ENCODE peak calls at places on chromosomes 3 and 15, in six cellular contexts. One of them, this sample, is unnamed. For H3K9me3, the result is how much of the 10 kb centered on the place peaks cover.

GRCh38 chr15:51735211-51735610 is 2.2 kb downstream of the LYSMD2 start:
- DNase-seq in pancreas: no peak
- DNase-seq in tibial artery: no peak
- DNase-seq in effector memory CD4-positive, alpha-beta T cell: no peak
- DNase-seq in colonic mucosa: no peak
- DNase-seq in fibroblast of lung: no peak
- DNase-seq in this sample: no peak

GRCh38 chr3:49476563-49476962 is 6.5 kb downstream of the DAG1 start:
- DNase-seq in tibial artery: no peak
- DNase-seq in fibroblast of lung: peak
- DNase-seq in colonic mucosa: no peak
- DNase-seq in effector memory CD4-positive, alpha-beta T cell: no peak
- DNase-seq in pancreas: no peak
- DNase-seq in this sample: no peak

GRCh38 chr15:64093627-64094417 is at the start of gene CIAO2A:
- DNase-seq in fibroblast of lung: peak
- DNase-seq in effector memory CD4-positive, alpha-beta T cell: peak
- DNase-seq in tibial artery: peak
- DNase-seq in pancreas: peak
- DNase-seq in colonic mucosa: peak
- DNase-seq in this sample: peak

GRCh38 chr3:43638594-43639447 is 17.0 kb upstream of the ANO10 start:
- DNase-seq in pancreas: no peak
- DNase-seq in effector memory CD4-positive, alpha-beta T cell: no peak
- DNase-seq in fibroblast of lung: peak
- DNase-seq in tibial artery: no peak
- DNase-seq in colonic mucosa: peak
- DNase-seq in this sample: no peak

GRCh38 chr3:7977245-7978103 is 524.1 kb upstream of the LMCD1 start:
- DNase-seq in fibroblast of lung: peak
- DNase-seq in pancreas: no peak
- DNase-seq in colonic mucosa: no peak
- DNase-seq in tibial artery: no peak
- DNase-seq in effector memory CD4-positive, alpha-beta T cell: no peak
- DNase-seq in this sample: no peak

GRCh38 chr3:125437631-125438435 is 62.7 kb upstream of the ZNF148 start:
- DNase-seq in pancreas: no peak
- DNase-seq in tibial artery: no peak
- DNase-seq in colonic mucosa: peak
- DNase-seq in fibroblast of lung: no peak
- DNase-seq in effector memory CD4-positive, alpha-beta T cell: peak
- DNase-seq in this sample: peak

GRCh38 chr3:107661447-107662108 is 138.8 kb downstream of the BBX start:
- DNase-seq in colonic mucosa: no peak
- DNase-seq in tibial artery: no peak
- DNase-seq in effector memory CD4-positive, alpha-beta T cell: no peak
- DNase-seq in fibroblast of lung: peak
- DNase-seq in pancreas: no peak
- DNase-seq in this sample: no peak

GRCh38 chr3:129449279-129450115 is 9.5 kb downstream of the IFT122 start:
- DNase-seq in pancreas: no peak
- DNase-seq in effector memory CD4-positive, alpha-beta T cell: no peak
- DNase-seq in colonic mucosa: no peak
- DNase-seq in fibroblast of lung: peak
- DNase-seq in tibial artery: no peak
- DNase-seq in this sample: no peak

GRCh38 chr3:32956750-32957570 is 5.5 kb downstream of the CCR4 start:
- DNase-seq in colonic mucosa: no peak
- DNase-seq in pancreas: no peak
- DNase-seq in effector memory CD4-positive, alpha-beta T cell: no peak
- DNase-seq in tibial artery: no peak
- DNase-seq in fibroblast of lung: peak
- DNase-seq in this sample: no peak

GRCh38 chr15:45456212-45457106 is 66.1 kb downstream of the SLC30A4 start:
- DNase-seq in effector memory CD4-positive, alpha-beta T cell: peak
- DNase-seq in pancreas: peak
- DNase-seq in tibial artery: no peak
- DNase-seq in fibroblast of lung: peak
- DNase-seq in colonic mucosa: peak
- DNase-seq in this sample: peak

GRCh38 chr15:34012461-34013028 is 26.5 kb downstream of the AVEN start:
- DNase-seq in pancreas: no peak
- DNase-seq in effector memory CD4-positive, alpha-beta T cell: no peak
- DNase-seq in colonic mucosa: no peak
- DNase-seq in fibroblast of lung: peak
- DNase-seq in tibial artery: no peak
- DNase-seq in this sample: no peak

GRCh38 chr3:38649500-38650247 is at the start of gene SCN5A:
- DNase-seq in tibial artery: peak
- DNase-seq in colonic mucosa: peak
- DNase-seq in effector memory CD4-positive, alpha-beta T cell: peak
- DNase-seq in fibroblast of lung: no peak
- DNase-seq in pancreas: peak
- DNase-seq in this sample: peak

GRCh38 chr3:43239755-43240154 is 46.6 kb upstream of the SNRK start:
- DNase-seq in tibial artery: no peak
- DNase-seq in effector memory CD4-positive, alpha-beta T cell: no peak
- DNase-seq in fibroblast of lung: no peak
- DNase-seq in colonic mucosa: no peak
- DNase-seq in pancreas: no peak
- DNase-seq in this sample: no peak

GRCh38 chr3:56942523-56942922 is 117.9 kb upstream of the SPATA12 start:
- DNase-seq in tibial artery: no peak
- DNase-seq in colonic mucosa: no peak
- DNase-seq in pancreas: no peak
- DNase-seq in fibroblast of lung: no peak
- DNase-seq in effector memory CD4-positive, alpha-beta T cell: no peak
- DNase-seq in this sample: no peak

GRCh38 chr15:64572856-64573255 is 112.5 kb downstream of the ZNF609 start:
- DNase-seq in pancreas: no peak
- DNase-seq in effector memory CD4-positive, alpha-beta T cell: no peak
- DNase-seq in tibial artery: no peak
- DNase-seq in colonic mucosa: no peak
- DNase-seq in fibroblast of lung: no peak
- DNase-seq in this sample: no peak

GRCh38 chr3:52524752-52525661 is 8.7 kb downstream of the NT5DC2 start:
- DNase-seq in effector memory CD4-positive, alpha-beta T cell: no peak
- DNase-seq in colonic mucosa: no peak
- DNase-seq in tibial artery: peak
- DNase-seq in fibroblast of lung: no peak
- DNase-seq in pancreas: peak
- DNase-seq in this sample: peak

GRCh38 chr15:69568621-69569020 is 116.0 kb downstream of the RPLP1 start:
- DNase-seq in pancreas: no peak
- DNase-seq in effector memory CD4-positive, alpha-beta T cell: no peak
- DNase-seq in tibial artery: peak
- DNase-seq in colonic mucosa: no peak
- DNase-seq in fibroblast of lung: peak
- DNase-seq in this sample: peak

GRCh38 chr15:39466428-39466827 is 114.5 kb upstream of the THBS1 start:
- DNase-seq in pancreas: peak
- DNase-seq in fibroblast of lung: no peak
- DNase-seq in tibial artery: no peak
- DNase-seq in effector memory CD4-positive, alpha-beta T cell: no peak
- DNase-seq in colonic mucosa: peak
- DNase-seq in this sample: peak

GRCh38 chr15:90240856-90241255 is 6.8 kb downstream of the GDPGP1 start:
- DNase-seq in colonic mucosa: no peak
- DNase-seq in effector memory CD4-positive, alpha-beta T cell: no peak
- DNase-seq in pancreas: no peak
- DNase-seq in fibroblast of lung: no peak
- DNase-seq in tibial artery: no peak
- DNase-seq in this sample: no peak

GRCh38 chr3:169865176-169865800 is 4.4 kb downstream of the LRRC31 start:
- DNase-seq in fibroblast of lung: no peak
- DNase-seq in pancreas: no peak
- DNase-seq in effector memory CD4-positive, alpha-beta T cell: no peak
- DNase-seq in colonic mucosa: peak
- DNase-seq in tibial artery: no peak
- DNase-seq in this sample: no peak

GRCh38 chr3:67654099-67654831 is at the start of gene SUCLG2:
- DNase-seq in colonic mucosa: peak
- DNase-seq in effector memory CD4-positive, alpha-beta T cell: peak
- DNase-seq in tibial artery: peak
- DNase-seq in pancreas: peak
- DNase-seq in fibroblast of lung: peak
- DNase-seq in this sample: peak
- H3K27ac ChIP-seq in colonic mucosa: peak
- H3K27ac ChIP-seq in effector memory CD4-positive, alpha-beta T cell: peak
- H3K27ac ChIP-seq in tibial artery: peak
- H3K27ac ChIP-seq in pancreas: peak
- H3K27ac ChIP-seq in fibroblast of lung: peak
- H3K27ac ChIP-seq in this sample: peak

DNA sequence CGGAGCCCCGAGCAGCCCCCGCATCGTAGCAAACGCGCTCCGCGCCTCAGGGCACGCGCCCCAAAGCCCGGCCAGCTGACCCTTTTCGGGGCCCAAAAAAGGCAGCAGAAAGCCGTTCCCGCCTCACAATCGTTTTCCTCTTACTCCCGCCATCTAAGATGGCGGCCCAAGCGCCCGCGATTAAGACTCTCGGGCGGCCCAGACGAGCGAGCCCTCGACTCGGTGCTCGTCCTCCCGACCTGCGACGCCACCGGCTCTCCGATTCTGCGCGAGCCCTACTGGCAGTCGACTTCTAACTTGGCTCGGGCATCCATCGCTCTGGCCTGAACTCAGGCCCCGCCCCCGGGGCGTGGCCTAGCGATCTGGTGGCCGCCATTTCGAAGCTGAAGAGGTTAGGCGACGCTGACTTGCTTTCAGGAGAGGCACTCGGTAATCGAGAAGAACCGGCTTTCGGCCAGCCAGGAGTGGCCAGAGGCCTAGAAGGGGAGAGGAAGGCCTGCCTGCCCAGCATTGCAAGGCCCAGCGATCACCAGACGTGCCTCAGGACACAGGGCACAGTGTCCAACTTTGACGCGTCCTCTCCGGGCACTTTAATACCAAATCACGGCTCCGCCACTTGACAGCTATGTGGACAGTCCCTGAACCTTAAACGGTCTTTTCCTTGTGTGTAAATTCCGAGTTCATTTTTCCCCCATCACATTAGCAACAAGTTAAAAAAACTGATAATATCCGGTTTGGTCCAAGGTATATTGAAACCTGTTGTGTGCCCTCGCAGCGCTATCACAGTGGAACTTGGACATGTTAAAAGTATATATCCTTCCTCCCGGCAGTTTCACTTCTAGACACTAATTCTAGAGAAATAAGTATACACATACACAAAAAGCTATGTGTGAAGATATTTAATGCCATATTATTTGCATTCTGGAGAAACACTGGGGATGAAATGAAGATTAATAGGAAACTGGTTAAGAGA is at the start of gene RAF1:
- DNase-seq in tibial artery: peak
- DNase-seq in fibroblast of lung: peak
- DNase-seq in colonic mucosa: peak
- DNase-seq in effector memory CD4-positive, alpha-beta T cell: peak
- DNase-seq in pancreas: peak
- DNase-seq in this sample: peak
- H3K9me3 ChIP-seq in tibial artery: under half
- H3K9me3 ChIP-seq in fibroblast of lung: under half
- H3K9me3 ChIP-seq in colonic mucosa: under half
- H3K9me3 ChIP-seq in effector memory CD4-positive, alpha-beta T cell: under half
- H3K9me3 ChIP-seq in pancreas: under half
- H3K9me3 ChIP-seq in this sample: under half

GRCh38 chr3:114904633-114905032 is 242.5 kb downstream of the ZBTB20 start:
- DNase-seq in pancreas: no peak
- DNase-seq in effector memory CD4-positive, alpha-beta T cell: no peak
- DNase-seq in colonic mucosa: no peak
- DNase-seq in tibial artery: no peak
- DNase-seq in fibroblast of lung: no peak
- DNase-seq in this sample: no peak

GRCh38 chr3:114899186-114899931 is 247.7 kb downstream of the ZBTB20 start:
- DNase-seq in tibial artery: no peak
- DNase-seq in fibroblast of lung: no peak
- DNase-seq in pancreas: no peak
- DNase-seq in effector memory CD4-positive, alpha-beta T cell: no peak
- DNase-seq in colonic mucosa: peak
- DNase-seq in this sample: no peak

GRCh38 chr3:114900908-114901307 is 246.2 kb downstream of the ZBTB20 start:
- DNase-seq in colonic mucosa: no peak
- DNase-seq in pancreas: no peak
- DNase-seq in fibroblast of lung: no peak
- DNase-seq in tibial artery: no peak
- DNase-seq in effector memory CD4-positive, alpha-beta T cell: no peak
- DNase-seq in this sample: no peak

GRCh38 chr3:114903213-114903612 is 243.9 kb downstream of the ZBTB20 start:
- DNase-seq in colonic mucosa: no peak
- DNase-seq in tibial artery: no peak
- DNase-seq in pancreas: no peak
- DNase-seq in effector memory CD4-positive, alpha-beta T cell: no peak
- DNase-seq in fibroblast of lung: no peak
- DNase-seq in this sample: no peak

DNA sequence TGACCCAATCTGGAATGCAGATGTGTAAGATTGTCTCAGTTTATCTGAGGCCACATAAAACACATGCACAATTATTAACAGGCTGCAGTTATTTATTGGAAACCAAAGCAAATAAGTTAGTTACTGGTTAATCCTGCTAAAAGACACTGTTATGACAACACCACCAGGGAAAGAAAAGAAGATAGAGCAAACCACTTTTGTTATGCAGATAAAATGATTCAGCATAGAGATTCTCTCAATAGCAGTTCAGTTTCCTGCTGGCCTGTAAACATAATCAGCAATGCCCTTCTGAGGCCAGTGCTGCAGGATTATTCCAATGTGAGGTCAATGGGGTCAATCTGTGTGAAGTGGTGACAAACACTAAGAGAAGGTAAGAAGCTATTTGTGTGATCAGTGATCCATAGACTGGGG is 244.4 kb downstream of the ZBTB20 start:
- DNase-seq in tibial artery: no peak
- DNase-seq in colonic mucosa: no peak
- DNase-seq in effector memory CD4-positive, alpha-beta T cell: no peak
- DNase-seq in pancreas: no peak
- DNase-seq in fibroblast of lung: no peak
- DNase-seq in this sample: no peak
- H3K27ac ChIP-seq in tibial artery: peak
- H3K27ac ChIP-seq in colonic mucosa: no peak
- H3K27ac ChIP-seq in effector memory CD4-positive, alpha-beta T cell: no peak
- H3K27ac ChIP-seq in pancreas: peak
- H3K27ac ChIP-seq in fibroblast of lung: no peak
- H3K27ac ChIP-seq in this sample: no peak

DNA sequence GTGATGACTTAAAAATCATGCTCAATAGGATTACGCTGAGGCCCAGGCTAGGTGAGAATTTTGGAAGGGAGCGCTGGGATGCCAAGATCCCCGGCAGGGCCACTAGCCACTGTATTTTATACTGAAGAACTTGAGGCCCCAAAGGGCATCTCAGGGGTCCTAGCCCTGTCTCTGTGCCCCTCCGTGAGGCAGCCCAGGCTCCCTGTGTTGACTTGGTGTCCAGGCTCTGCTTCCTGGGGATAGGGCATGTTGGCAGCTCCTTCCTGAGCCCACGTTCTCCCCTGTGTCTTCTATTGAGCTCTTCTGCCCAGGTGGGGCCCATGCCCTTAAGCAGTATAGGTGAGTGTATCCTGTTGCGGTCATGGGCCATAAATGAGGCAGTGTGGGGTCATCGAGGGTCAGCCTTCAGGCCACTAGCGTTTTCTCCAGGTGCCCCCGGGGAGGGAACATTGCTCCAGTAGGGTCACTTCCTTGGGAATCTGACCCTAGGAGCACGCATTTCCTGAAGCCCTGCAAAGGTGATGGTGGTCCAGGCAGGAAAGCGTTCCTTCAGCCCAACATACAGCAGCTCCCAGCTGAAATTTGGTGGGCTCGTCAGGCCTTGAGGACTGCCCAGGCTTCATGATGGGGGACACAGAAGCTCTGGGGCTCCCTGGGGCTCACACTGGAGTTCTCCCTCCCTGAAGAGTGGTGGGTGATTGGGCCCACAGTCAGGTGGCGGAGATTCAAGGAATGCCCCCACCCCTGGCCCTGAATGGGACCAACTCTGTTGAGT is 189.4 kb downstream of the UBE3A start:
- DNase-seq in effector memory CD4-positive, alpha-beta T cell: no peak
- DNase-seq in pancreas: peak
- DNase-seq in tibial artery: peak
- DNase-seq in colonic mucosa: peak
- DNase-seq in fibroblast of lung: no peak
- DNase-seq in this sample: peak
- H3K9me3 ChIP-seq in effector memory CD4-positive, alpha-beta T cell: under half
- H3K9me3 ChIP-seq in pancreas: under half
- H3K9me3 ChIP-seq in tibial artery: half or more
- H3K9me3 ChIP-seq in colonic mucosa: under half
- H3K9me3 ChIP-seq in fibroblast of lung: under half
- H3K9me3 ChIP-seq in this sample: under half